ENCODE peak calls at places on chromosomes 3 and 15, in seven cellular contexts. P is ascending aorta, B is mammary epithelial cell, A is OCI-LY7, F is breast epithelium, U is testis, J is tibial nerve. W is an unnamed sample. For H3K9me3, the result is how much of the 10 kb centered on the place peaks cover.

GRCh38 chr3:14773691-14774128 is 45.1 kb upstream of the FGD5 start:
- DNase-seq in P (no peak), B (no peak), A (no peak), F (no peak), U (peak), J (no peak), W (peak)

GRCh38 chr3:184078851-184079250 is 18.0 kb upstream of the HTR3E start:
- DNase-seq in P (no peak), B (no peak), A (no peak), F (no peak), U (no peak), J (no peak), W (no peak)

GRCh38 chr15:83200162-83200561 is 7.5 kb downstream of the HDGFL3 start:
- DNase-seq in P (no peak), B (peak), A (no peak), F (no peak), U (no peak), J (no peak), W (no peak)

GRCh38 chr3:62727576-62727975 is 147.6 kb downstream of the CADPS start:
- DNase-seq in P (no peak), B (peak), A (no peak), F (no peak), U (no peak), J (no peak), W (no peak)

GRCh38 chr3:139830817-139831216 is 104.2 kb upstream of the CLSTN2 start:
- DNase-seq in P (no peak), B (no peak), A (no peak), F (no peak), U (no peak), J (no peak), W (no peak)

GRCh38 chr3:11757441-11757875 is 89.2 kb downstream of the TAMM41 start:
- DNase-seq in P (no peak), B (peak), A (no peak), F (no peak), U (no peak), J (no peak), W (no peak)

GRCh38 chr3:111998661-111999641 is at the start of gene TAGLN3:
- DNase-seq in P (no peak), B (peak), A (peak), F (no peak), U (no peak), J (no peak), W (no peak)

GRCh38 chr15:89419370-89419984 is 76.9 kb downstream of the RHCG start:
- DNase-seq in P (no peak), B (peak), A (peak), F (no peak), U (peak), J (no peak), W (no peak)

GRCh38 chr15:41620536-41621199 is 39.5 kb upstream of the MGA start:
- DNase-seq in P (no peak), B (peak), A (no peak), F (no peak), U (no peak), J (no peak), W (no peak)

GRCh38 chr15:48963524-48964113 is at the start of gene SHC4:
- DNase-seq in P (no peak), B (peak), A (no peak), F (peak), U (peak), J (peak), W (no peak)

GRCh38 chr3:56304069-56304468 is 164.2 kb downstream of the ERC2 start:
- DNase-seq in P (no peak), B (no peak), A (no peak), F (no peak), U (no peak), J (no peak), W (no peak)

GRCh38 chr3:191476053-191476787 is 15.3 kb downstream of the PYDC2 start:
- DNase-seq in P (no peak), B (no peak), A (no peak), F (no peak), U (no peak), J (no peak), W (no peak)

GRCh38 chr3:138332472-138333073 is 2.9 kb upstream of the NME9 start:
- DNase-seq in P (no peak), B (no peak), A (peak), F (no peak), U (no peak), J (no peak), W (no peak)

GRCh38 chr3:169498336-169498735 is 165.2 kb downstream of the MECOM start:
- DNase-seq in P (no peak), B (no peak), A (no peak), F (no peak), U (no peak), J (no peak), W (no peak)

GRCh38 chr3:64104691-64105101 is 81.4 kb upstream of the PSMD6 start:
- DNase-seq in P (no peak), B (peak), A (no peak), F (no peak), U (no peak), J (no peak), W (no peak)

GRCh38 chr15:42134617-42135243 is 21.7 kb downstream of the PLA2G4F start:
- DNase-seq in P (no peak), B (no peak), A (no peak), F (no peak), U (no peak), J (no peak), W (no peak)

GRCh38 chr3:115518100-115518852 is 105.0 kb upstream of the GAP43 start:
- DNase-seq in P (peak), B (peak), A (no peak), F (no peak), U (peak), J (no peak), W (no peak)

GRCh38 chr3:170714151-170714550 is 128.3 kb upstream of the SLC7A14 start:
- DNase-seq in P (no peak), B (peak), A (no peak), F (no peak), U (no peak), J (no peak), W (no peak)

GRCh38 chr15:96457852-96458251 is 127.4 kb downstream of the NR2F2 start:
- DNase-seq in P (no peak), B (no peak), A (no peak), F (no peak), U (no peak), J (no peak), W (no peak)

GRCh38 chr3:157204431-157204830 is 44.5 kb upstream of the CCNL1 start:
- DNase-seq in P (no peak), B (peak), A (no peak), F (no peak), U (no peak), J (no peak), W (no peak)

GRCh38 chr3:159273608-159274007 is 471.8 kb downstream of the MFSD1 start:
- DNase-seq in P (no peak), B (peak), A (peak), F (no peak), U (peak), J (no peak), W (no peak)

GRCh38 chr3:113783463-113783862 is 36.6 kb downstream of the ATP6V1A start:
- DNase-seq in P (no peak), B (peak), A (no peak), F (no peak), U (no peak), J (no peak), W (no peak)

GRCh38 chr3:114363554-114364202 is 69.8 kb downstream of the TIGIT start:
- DNase-seq in P (no peak), B (peak), A (no peak), F (no peak), U (peak), J (no peak), W (no peak)

GRCh38 chr3:133575121-133575520 is 1.6 kb downstream of the CDV3 start:
- DNase-seq in P (no peak), B (peak), A (peak), F (no peak), U (no peak), J (no peak), W (no peak)

GRCh38 chr3:25962255-25962654 is 172.4 kb downstream of the OXSM start:
- DNase-seq in P (no peak), B (peak), A (peak), F (no peak), U (no peak), J (no peak), W (no peak)

GRCh38 chr3:54951405-54951804 is 23.5 kb upstream of the LRTM1 start:
- DNase-seq in P (peak), B (peak), A (peak), F (peak), U (peak), J (peak), W (no peak)

DNA sequence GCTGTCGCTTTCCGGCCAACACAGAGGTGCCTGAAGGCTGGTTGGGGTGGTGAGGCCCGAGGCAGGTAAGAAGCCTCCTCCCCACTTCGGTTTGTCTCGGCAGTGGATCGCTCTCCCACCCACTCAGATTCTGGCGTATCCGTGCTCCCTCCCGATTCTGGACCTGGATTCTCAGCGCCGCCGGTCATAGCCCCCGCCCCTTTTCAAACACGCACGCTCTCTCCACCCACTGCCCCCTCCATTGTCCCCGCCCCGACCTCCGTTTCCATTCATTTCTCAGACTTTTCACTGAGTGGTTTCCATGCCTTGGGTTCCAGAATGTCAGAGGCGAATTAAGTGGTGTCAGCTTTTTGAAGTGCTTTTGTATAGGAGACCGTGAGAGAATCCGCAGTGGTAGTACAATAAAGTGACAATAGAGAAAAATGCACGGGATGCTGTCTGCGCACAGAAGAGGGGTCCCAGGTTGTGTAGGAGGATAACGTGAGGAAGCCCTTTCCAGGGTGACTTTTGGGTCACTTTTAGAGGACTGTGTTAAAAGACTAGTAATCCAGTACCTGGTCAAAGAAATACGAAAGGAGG is at the start of gene SENP8:
- DNase-seq in P (no peak), B (no peak), A (no peak), F (no peak), U (peak), J (no peak), W (no peak)
- H3K9me3 ChIP-seq in P (under half), B (under half), A (under half), F (under half), U (under half), J (under half), W (under half)

DNA sequence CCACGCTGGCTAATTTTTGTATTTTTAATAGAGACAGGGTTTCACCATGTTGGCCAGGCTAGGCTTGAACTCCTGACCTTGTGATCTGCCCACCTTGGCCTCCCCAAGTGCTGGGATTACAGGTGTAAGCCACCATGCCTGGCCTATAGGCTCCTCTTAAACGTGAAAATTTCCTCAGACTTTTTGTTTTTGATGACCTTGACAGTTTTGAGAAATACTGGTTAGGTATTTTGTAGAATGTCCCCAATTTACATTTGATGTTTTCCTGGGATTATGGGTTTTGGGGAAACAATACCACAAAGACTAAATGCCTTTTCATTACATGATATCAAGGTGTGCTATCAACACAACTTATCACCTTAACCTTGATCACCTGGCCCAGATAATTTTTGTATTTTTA is 20.7 kb downstream of the BCL2A1 start:
- DNase-seq in P (no peak), B (no peak), A (no peak), F (no peak), U (no peak), J (no peak), W (no peak)
- TF ChIP-seq CTCF in P (no peak), B (no peak), A (no peak), F (no peak), U (no peak), J (no peak), W (no peak)

DNA sequence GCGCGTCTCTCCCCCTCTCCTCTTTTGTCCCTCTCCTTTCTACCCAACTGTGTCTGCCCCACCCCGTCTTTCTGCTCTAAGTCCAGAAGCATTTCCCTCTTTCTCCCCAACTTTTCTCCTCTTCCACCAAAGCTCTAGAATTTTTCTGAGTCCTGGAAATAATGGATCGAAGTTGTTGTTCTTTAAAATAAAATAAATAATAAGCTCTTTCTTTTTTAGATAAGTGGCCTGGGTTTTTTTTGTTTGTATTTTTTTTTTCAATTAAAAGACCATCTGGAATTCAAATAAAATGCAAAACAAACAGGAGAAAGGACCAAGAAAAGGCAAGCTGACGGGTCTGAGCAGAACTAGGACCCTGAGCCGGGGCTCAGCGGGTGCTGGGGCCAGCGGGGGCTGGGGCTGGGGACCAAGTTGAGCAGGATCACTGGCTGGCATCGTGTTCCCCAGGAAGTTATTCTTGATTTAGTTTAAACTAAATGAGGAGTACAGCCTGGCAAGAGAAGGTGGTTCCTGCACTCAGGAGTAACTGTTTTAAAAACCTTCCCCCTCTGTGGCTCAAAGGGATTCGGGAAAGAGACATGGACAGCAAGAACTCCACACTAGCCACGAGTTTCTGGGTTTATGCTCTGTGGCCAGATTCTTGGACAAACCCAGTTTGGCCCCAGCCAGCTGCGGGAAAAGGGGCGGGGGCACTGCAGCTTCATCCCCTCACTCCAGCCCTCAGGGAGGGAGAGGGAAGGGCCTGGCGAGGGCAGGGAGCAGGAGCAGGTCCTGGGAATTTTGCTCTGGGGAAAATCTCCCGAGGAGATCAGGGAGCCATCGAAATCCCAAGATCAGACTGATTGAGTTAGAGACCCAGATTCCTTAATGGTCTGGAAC is 8.4 kb downstream of the GATA2 start:
- DNase-seq in P (no peak), B (no peak), A (no peak), F (no peak), U (no peak), J (no peak), W (peak)
- H3K4me3 ChIP-seq in P (no peak), B (no peak), A (no peak), F (peak), U (no peak), J (no peak), W (peak)

GRCh38 chr15:95345867-95346266 is 984.6 kb upstream of the NR2F2 start:
- DNase-seq in P (no peak), B (no peak), A (no peak), F (no peak), U (no peak), J (no peak), W (no peak)

GRCh38 chr15:95341686-95342085 is 988.8 kb upstream of the NR2F2 start:
- DNase-seq in P (no peak), B (no peak), A (no peak), F (no peak), U (no peak), J (no peak), W (no peak)

GRCh38 chr15:95350908-95351307 is 979.6 kb upstream of the NR2F2 start:
- DNase-seq in P (no peak), B (no peak), A (no peak), F (no peak), U (no peak), J (no peak), W (no peak)

GRCh38 chr15:95347846-95348245 is 982.7 kb upstream of the NR2F2 start:
- DNase-seq in P (no peak), B (no peak), A (no peak), F (no peak), U (no peak), J (no peak), W (no peak)

GRCh38 chr15:95346856-95347255 is 983.6 kb upstream of the NR2F2 start:
- DNase-seq in P (no peak), B (no peak), A (no peak), F (no peak), U (no peak), J (no peak), W (no peak)
- H3K9me3 ChIP-seq in P (under half), B (under half), A (under half), F (under half), U (under half), J (under half), W (under half)

DNA sequence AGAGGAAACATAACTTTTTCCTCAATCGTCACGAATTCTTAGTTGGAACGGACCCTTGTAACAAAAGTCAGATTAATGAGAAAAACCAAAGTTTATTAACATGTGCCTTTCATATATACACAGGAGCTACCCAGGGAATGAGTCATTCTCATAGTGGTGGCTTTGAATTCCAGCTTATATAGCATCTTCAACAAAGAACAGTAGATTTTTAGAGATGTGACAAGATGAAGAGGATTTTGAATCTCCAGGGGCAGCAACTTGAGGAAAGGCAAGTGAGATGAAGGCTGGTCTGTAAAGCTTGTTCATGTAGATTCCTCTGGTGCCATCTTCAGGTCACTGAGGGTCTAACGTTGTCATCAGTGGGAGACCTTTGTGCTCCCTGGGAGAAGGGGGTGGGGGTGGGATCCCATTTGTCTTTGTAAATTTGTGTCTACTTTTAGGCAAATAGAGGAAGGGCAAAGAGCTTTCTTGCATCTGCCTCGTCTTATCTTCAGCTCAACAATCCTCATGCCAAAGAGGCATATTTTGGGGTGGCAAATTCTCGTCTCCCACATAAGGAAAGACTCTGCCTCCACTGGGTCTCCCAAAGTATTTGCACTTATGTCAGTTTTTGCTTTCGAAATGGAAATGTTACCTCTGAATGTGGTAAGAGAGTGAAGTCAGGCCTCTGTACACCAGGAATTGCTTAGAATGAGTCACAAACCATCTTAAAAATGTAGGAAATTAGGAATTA is 29.5 kb downstream of the CLEC3B start:
- DNase-seq in P (no peak), B (no peak), A (peak), F (no peak), U (no peak), J (no peak), W (no peak)
- TF ChIP-seq CTCF in P (no peak), B (peak), A (peak), F (no peak), U (no peak), J (no peak), W (no peak)